ENCODE peak calls at places on chromosomes 7 and 10, in ten cellular contexts. One of them, this sample, is unnamed.

GRCh38 chr7:36312064-36312914 is 77.4 kb upstream of the ANLN start:
- DNase-seq in right cardiac atrium: no peak
- DNase-seq in IMR-90: no peak
- DNase-seq in WERI-Rb-1: no peak
- DNase-seq in PC-9: no peak
- DNase-seq in lower lobe of right lung: peak
- DNase-seq in foreskin keratinocyte: peak
- DNase-seq in trophoblast cell: no peak
- DNase-seq in lung: peak
- DNase-seq in CD4-positive, alpha-beta T cell: peak
- DNase-seq in this sample: no peak

GRCh38 chr10:18102404-18102803 is 37.8 kb upstream of the CACNB2 start:
- DNase-seq in lung: no peak
- DNase-seq in foreskin keratinocyte: no peak
- DNase-seq in trophoblast cell: no peak
- DNase-seq in IMR-90: no peak
- DNase-seq in right cardiac atrium: no peak
- DNase-seq in PC-9: no peak
- DNase-seq in CD4-positive, alpha-beta T cell: no peak
- DNase-seq in WERI-Rb-1: no peak
- DNase-seq in lower lobe of right lung: no peak
- DNase-seq in this sample: no peak

GRCh38 chr10:126090911-126091728 is 194.8 kb downstream of the FANK1 start:
- DNase-seq in trophoblast cell: no peak
- DNase-seq in IMR-90: peak
- DNase-seq in right cardiac atrium: no peak
- DNase-seq in foreskin keratinocyte: peak
- DNase-seq in WERI-Rb-1: no peak
- DNase-seq in CD4-positive, alpha-beta T cell: no peak
- DNase-seq in PC-9: peak
- DNase-seq in lung: no peak
- DNase-seq in lower lobe of right lung: no peak
- DNase-seq in this sample: no peak

GRCh38 chr10:98423691-98424120 is 8.7 kb upstream of the PYROXD2 start:
- DNase-seq in WERI-Rb-1: peak
- DNase-seq in foreskin keratinocyte: no peak
- DNase-seq in trophoblast cell: peak
- DNase-seq in lower lobe of right lung: no peak
- DNase-seq in CD4-positive, alpha-beta T cell: no peak
- DNase-seq in right cardiac atrium: no peak
- DNase-seq in IMR-90: no peak
- DNase-seq in lung: no peak
- DNase-seq in PC-9: no peak
- DNase-seq in this sample: no peak

GRCh38 chr7:1925973-1926907 is 256.2 kb downstream of the ELFN1 start:
- DNase-seq in trophoblast cell: no peak
- DNase-seq in lower lobe of right lung: no peak
- DNase-seq in lung: no peak
- DNase-seq in CD4-positive, alpha-beta T cell: peak
- DNase-seq in WERI-Rb-1: no peak
- DNase-seq in foreskin keratinocyte: no peak
- DNase-seq in right cardiac atrium: peak
- DNase-seq in PC-9: no peak
- DNase-seq in IMR-90: no peak
- DNase-seq in this sample: no peak

GRCh38 chr10:120396228-120396627 is 60.8 kb upstream of the PLPP4 start:
- DNase-seq in IMR-90: no peak
- DNase-seq in lower lobe of right lung: no peak
- DNase-seq in foreskin keratinocyte: peak
- DNase-seq in CD4-positive, alpha-beta T cell: no peak
- DNase-seq in WERI-Rb-1: no peak
- DNase-seq in trophoblast cell: no peak
- DNase-seq in PC-9: no peak
- DNase-seq in right cardiac atrium: no peak
- DNase-seq in lung: no peak
- DNase-seq in this sample: no peak

GRCh38 chr7:70641882-70642281 is 490.1 kb upstream of the GALNT17 start:
- DNase-seq in CD4-positive, alpha-beta T cell: no peak
- DNase-seq in lower lobe of right lung: no peak
- DNase-seq in right cardiac atrium: no peak
- DNase-seq in trophoblast cell: no peak
- DNase-seq in IMR-90: no peak
- DNase-seq in foreskin keratinocyte: no peak
- DNase-seq in PC-9: no peak
- DNase-seq in WERI-Rb-1: no peak
- DNase-seq in lung: no peak
- DNase-seq in this sample: no peak

GRCh38 chr7:55887786-55888185 is 530 bp downstream of the ZNF713 start:
- DNase-seq in WERI-Rb-1: no peak
- DNase-seq in PC-9: no peak
- DNase-seq in trophoblast cell: no peak
- DNase-seq in foreskin keratinocyte: no peak
- DNase-seq in lower lobe of right lung: no peak
- DNase-seq in CD4-positive, alpha-beta T cell: no peak
- DNase-seq in IMR-90: no peak
- DNase-seq in lung: no peak
- DNase-seq in right cardiac atrium: no peak
- DNase-seq in this sample: no peak

GRCh38 chr7:39085590-39086049 is 107.9 kb downstream of the POU6F2 start:
- DNase-seq in IMR-90: no peak
- DNase-seq in WERI-Rb-1: no peak
- DNase-seq in foreskin keratinocyte: no peak
- DNase-seq in right cardiac atrium: no peak
- DNase-seq in trophoblast cell: no peak
- DNase-seq in PC-9: no peak
- DNase-seq in lower lobe of right lung: no peak
- DNase-seq in CD4-positive, alpha-beta T cell: no peak
- DNase-seq in lung: no peak
- DNase-seq in this sample: no peak

GRCh38 chr10:113519616-113520015 is 33.2 kb upstream of the HABP2 start:
- DNase-seq in right cardiac atrium: no peak
- DNase-seq in foreskin keratinocyte: no peak
- DNase-seq in IMR-90: no peak
- DNase-seq in CD4-positive, alpha-beta T cell: no peak
- DNase-seq in lung: no peak
- DNase-seq in PC-9: no peak
- DNase-seq in lower lobe of right lung: no peak
- DNase-seq in trophoblast cell: peak
- DNase-seq in WERI-Rb-1: no peak
- DNase-seq in this sample: no peak

GRCh38 chr7:111903797-111904196 is 302.4 kb downstream of the DOCK4 start:
- DNase-seq in IMR-90: no peak
- DNase-seq in CD4-positive, alpha-beta T cell: no peak
- DNase-seq in WERI-Rb-1: no peak
- DNase-seq in right cardiac atrium: no peak
- DNase-seq in trophoblast cell: no peak
- DNase-seq in PC-9: no peak
- DNase-seq in lower lobe of right lung: no peak
- DNase-seq in foreskin keratinocyte: peak
- DNase-seq in lung: no peak
- DNase-seq in this sample: no peak

GRCh38 chr7:16433568-16434122 is 12.3 kb upstream of the CRPPA start:
- DNase-seq in right cardiac atrium: no peak
- DNase-seq in foreskin keratinocyte: no peak
- DNase-seq in lung: no peak
- DNase-seq in WERI-Rb-1: no peak
- DNase-seq in lower lobe of right lung: no peak
- DNase-seq in CD4-positive, alpha-beta T cell: no peak
- DNase-seq in IMR-90: no peak
- DNase-seq in PC-9: no peak
- DNase-seq in trophoblast cell: no peak
- DNase-seq in this sample: no peak

GRCh38 chr10:86556933-86557649 is 35.5 kb upstream of the WAPL start:
- DNase-seq in IMR-90: no peak
- DNase-seq in PC-9: no peak
- DNase-seq in trophoblast cell: no peak
- DNase-seq in CD4-positive, alpha-beta T cell: no peak
- DNase-seq in right cardiac atrium: no peak
- DNase-seq in lung: no peak
- DNase-seq in foreskin keratinocyte: no peak
- DNase-seq in WERI-Rb-1: no peak
- DNase-seq in lower lobe of right lung: no peak
- DNase-seq in this sample: no peak

GRCh38 chr10:79152423-79152817 is 83.7 kb downstream of the ZMIZ1 start:
- DNase-seq in PC-9: no peak
- DNase-seq in lower lobe of right lung: no peak
- DNase-seq in IMR-90: no peak
- DNase-seq in CD4-positive, alpha-beta T cell: no peak
- DNase-seq in WERI-Rb-1: no peak
- DNase-seq in right cardiac atrium: peak
- DNase-seq in trophoblast cell: no peak
- DNase-seq in foreskin keratinocyte: peak
- DNase-seq in lung: no peak
- DNase-seq in this sample: no peak
- H3K27ac ChIP-seq in PC-9: peak
- H3K27ac ChIP-seq in lower lobe of right lung: peak
- H3K27ac ChIP-seq in IMR-90: peak
- H3K27ac ChIP-seq in CD4-positive, alpha-beta T cell: no peak
- H3K27ac ChIP-seq in WERI-Rb-1: peak
- H3K27ac ChIP-seq in right cardiac atrium: peak
- H3K27ac ChIP-seq in trophoblast cell: no peak
- H3K27ac ChIP-seq in foreskin keratinocyte: peak
- H3K27ac ChIP-seq in lung: peak
- H3K27ac ChIP-seq in this sample: no peak

GRCh38 chr10:124565565-124566221 is 104.1 kb downstream of the LHPP start:
- DNase-seq in PC-9: no peak
- DNase-seq in lung: peak
- DNase-seq in IMR-90: no peak
- DNase-seq in trophoblast cell: peak
- DNase-seq in CD4-positive, alpha-beta T cell: no peak
- DNase-seq in foreskin keratinocyte: no peak
- DNase-seq in WERI-Rb-1: peak
- DNase-seq in right cardiac atrium: peak
- DNase-seq in lower lobe of right lung: peak
- DNase-seq in this sample: no peak

GRCh38 chr10:124566981-124567835 is 105.6 kb downstream of the LHPP start:
- DNase-seq in lung: no peak
- DNase-seq in CD4-positive, alpha-beta T cell: no peak
- DNase-seq in trophoblast cell: no peak
- DNase-seq in WERI-Rb-1: no peak
- DNase-seq in IMR-90: no peak
- DNase-seq in PC-9: no peak
- DNase-seq in right cardiac atrium: peak
- DNase-seq in lower lobe of right lung: peak
- DNase-seq in foreskin keratinocyte: no peak
- DNase-seq in this sample: no peak

GRCh38 chr10:124566222-124566888 is 104.7 kb downstream of the LHPP start:
- DNase-seq in PC-9: no peak
- DNase-seq in lower lobe of right lung: peak
- DNase-seq in IMR-90: no peak
- DNase-seq in foreskin keratinocyte: no peak
- DNase-seq in trophoblast cell: no peak
- DNase-seq in lung: no peak
- DNase-seq in CD4-positive, alpha-beta T cell: no peak
- DNase-seq in WERI-Rb-1: no peak
- DNase-seq in right cardiac atrium: peak
- DNase-seq in this sample: no peak

GRCh38 chr10:124563320-124563719 is 101.7 kb downstream of the LHPP start:
- DNase-seq in WERI-Rb-1: no peak
- DNase-seq in lung: no peak
- DNase-seq in IMR-90: no peak
- DNase-seq in CD4-positive, alpha-beta T cell: no peak
- DNase-seq in lower lobe of right lung: no peak
- DNase-seq in PC-9: no peak
- DNase-seq in foreskin keratinocyte: no peak
- DNase-seq in right cardiac atrium: no peak
- DNase-seq in trophoblast cell: no peak
- DNase-seq in this sample: no peak

DNA sequence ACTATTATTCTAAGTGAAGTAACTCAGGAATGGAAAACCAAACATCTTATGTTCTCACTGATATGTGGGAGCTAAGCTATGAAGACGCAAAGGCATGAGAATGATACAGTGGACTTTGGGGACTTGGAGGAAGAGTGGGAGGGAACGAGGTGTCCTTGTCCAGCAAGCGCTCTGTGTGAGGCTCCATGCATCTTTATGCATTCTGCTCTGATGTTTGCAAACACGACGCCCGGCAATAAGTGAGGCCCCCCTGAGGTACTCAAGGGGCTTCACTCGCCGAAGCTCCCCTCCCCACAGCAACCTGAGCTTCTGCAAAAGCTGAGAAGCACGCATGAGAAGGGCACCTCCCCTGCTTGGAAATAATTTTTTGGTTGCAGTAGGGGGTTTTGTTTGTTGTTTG is 103.3 kb downstream of the LHPP start:
- DNase-seq in lower lobe of right lung: no peak
- DNase-seq in foreskin keratinocyte: no peak
- DNase-seq in WERI-Rb-1: no peak
- DNase-seq in PC-9: no peak
- DNase-seq in IMR-90: no peak
- DNase-seq in CD4-positive, alpha-beta T cell: no peak
- DNase-seq in right cardiac atrium: no peak
- DNase-seq in lung: no peak
- DNase-seq in trophoblast cell: no peak
- DNase-seq in this sample: no peak
- H3K27ac ChIP-seq in lower lobe of right lung: no peak
- H3K27ac ChIP-seq in foreskin keratinocyte: no peak
- H3K27ac ChIP-seq in WERI-Rb-1: no peak
- H3K27ac ChIP-seq in PC-9: no peak
- H3K27ac ChIP-seq in IMR-90: no peak
- H3K27ac ChIP-seq in CD4-positive, alpha-beta T cell: no peak
- H3K27ac ChIP-seq in right cardiac atrium: no peak
- H3K27ac ChIP-seq in lung: no peak
- H3K27ac ChIP-seq in trophoblast cell: no peak
- H3K27ac ChIP-seq in this sample: no peak

GRCh38 chr10:103659674-103660363 is 166.3 kb downstream of the NEURL1 start:
- DNase-seq in IMR-90: peak
- DNase-seq in trophoblast cell: no peak
- DNase-seq in PC-9: peak
- DNase-seq in lower lobe of right lung: peak
- DNase-seq in CD4-positive, alpha-beta T cell: peak
- DNase-seq in WERI-Rb-1: no peak
- DNase-seq in lung: peak
- DNase-seq in right cardiac atrium: peak
- DNase-seq in foreskin keratinocyte: peak
- DNase-seq in this sample: peak
- H3K27ac ChIP-seq in IMR-90: peak
- H3K27ac ChIP-seq in trophoblast cell: no peak
- H3K27ac ChIP-seq in PC-9: no peak
- H3K27ac ChIP-seq in lower lobe of right lung: peak
- H3K27ac ChIP-seq in CD4-positive, alpha-beta T cell: peak
- H3K27ac ChIP-seq in WERI-Rb-1: no peak
- H3K27ac ChIP-seq in lung: peak
- H3K27ac ChIP-seq in right cardiac atrium: peak
- H3K27ac ChIP-seq in foreskin keratinocyte: peak
- H3K27ac ChIP-seq in this sample: peak

DNA sequence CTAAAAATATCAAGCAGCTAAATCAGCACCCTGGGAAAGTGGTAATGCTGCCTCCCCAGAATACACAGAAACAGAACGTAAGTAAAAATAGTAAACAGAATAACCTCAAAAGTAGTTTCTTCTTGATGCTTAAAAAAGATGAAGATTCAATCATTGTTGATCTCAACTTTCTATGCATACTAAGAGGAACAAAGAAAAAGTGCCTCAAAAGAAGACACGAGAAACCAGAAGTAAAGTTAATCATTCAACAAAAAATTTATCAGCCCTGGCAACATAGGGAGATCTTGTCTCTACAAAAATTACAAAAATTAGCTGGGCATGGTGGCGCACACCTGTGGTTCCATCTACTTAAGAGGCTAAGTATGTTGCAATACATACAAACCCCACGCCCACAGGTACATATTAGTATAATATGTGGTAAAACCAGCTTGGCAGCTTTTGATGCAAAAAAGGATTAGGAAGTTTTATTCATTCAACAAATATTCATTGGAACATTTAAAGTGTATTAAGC is 153.7 kb downstream of the NRBF2 start:
- DNase-seq in WERI-Rb-1: no peak
- DNase-seq in lung: no peak
- DNase-seq in lower lobe of right lung: no peak
- DNase-seq in IMR-90: no peak
- DNase-seq in PC-9: peak
- DNase-seq in right cardiac atrium: no peak
- DNase-seq in foreskin keratinocyte: peak
- DNase-seq in trophoblast cell: peak
- DNase-seq in CD4-positive, alpha-beta T cell: no peak
- DNase-seq in this sample: no peak
- H3K27ac ChIP-seq in WERI-Rb-1: no peak
- H3K27ac ChIP-seq in lung: no peak
- H3K27ac ChIP-seq in lower lobe of right lung: no peak
- H3K27ac ChIP-seq in IMR-90: no peak
- H3K27ac ChIP-seq in PC-9: no peak
- H3K27ac ChIP-seq in right cardiac atrium: no peak
- H3K27ac ChIP-seq in foreskin keratinocyte: no peak
- H3K27ac ChIP-seq in trophoblast cell: no peak
- H3K27ac ChIP-seq in CD4-positive, alpha-beta T cell: no peak
- H3K27ac ChIP-seq in this sample: no peak

This sample was measured in CD8-positive, alpha-beta T cell.